ENCODE peak calls at places on chromosome 6, in ten cellular contexts. J is CD8-positive, alpha-beta T cell; T is neuronal stem cell; N is MM.1S; K is HCT116; W is cardiac muscle cell; P is ovary; I is mucosa of descending colon; C is pancreas; A is transverse colon. G is an unnamed sample.
A peak's percentile ranks its signal among the peaks of the same experiment; 100 is the strongest.

GRCh38 chr6:169828176-169828575 is 76.8 kb downstream of the ERMARD start:
- DNase-seq in A (no peak), J (no peak), T (no peak), I (no peak), W (no peak), K (no peak), C (no peak), N (no peak), P (no peak), G (no peak)

GRCh38 chr6:101393291-101394251 is at the start of gene GRIK2:
- DNase-seq in T (peak; percentile 54), C (peak; percentile 44), W (peak; percentile 36), P (no peak), J (no peak), K (no peak), A (peak; percentile 25), I (no peak), N (peak; percentile 61), G (no peak)

GRCh38 chr6:26118999-26119398 is 31.8 kb downstream of the HFE start:
- DNase-seq in T (no peak), N (no peak), P (no peak), A (no peak), I (no peak), C (no peak), K (peak; percentile 89), W (peak; percentile 94), J (no peak), G (no peak)

GRCh38 chr6:12458558-12458957 is 168.4 kb downstream of the EDN1 start:
- DNase-seq in J (no peak), W (no peak), A (no peak), T (no peak), K (no peak), I (no peak), P (no peak), C (no peak), N (no peak), G (no peak)

GRCh38 chr6:134363323-134364039 is 45.6 kb upstream of the SGK1 start:
- DNase-seq in P (no peak), A (no peak), K (peak; percentile 82), W (no peak), N (no peak), C (no peak), I (no peak), T (no peak), J (no peak), G (no peak)

GRCh38 chr6:51339728-51340127 is 521.1 kb downstream of the TFAP2B start:
- DNase-seq in K (no peak), A (no peak), W (no peak), I (no peak), T (peak; percentile 71), C (no peak), J (no peak), N (no peak), P (no peak), G (no peak)

GRCh38 chr6:10030942-10031537 is 383.8 kb downstream of the TFAP2A start:
- DNase-seq in C (no peak), W (no peak), P (no peak), N (peak; percentile 24), I (no peak), A (no peak), K (peak; percentile 31), J (no peak), T (no peak), G (no peak)

GRCh38 chr6:38155576-38156204 is 336.2 kb downstream of the ZFAND3 start:
- DNase-seq in C (no peak), P (no peak), A (no peak), W (peak; percentile 16), K (no peak), I (no peak), T (no peak), J (no peak), N (no peak), G (no peak)

GRCh38 chr6:134063966-134064445 is 11.6 kb upstream of the SLC2A12 start:
- DNase-seq in K (peak; percentile 59), N (peak; percentile 59), J (peak; percentile 55), A (peak; percentile 71), C (peak; percentile 47), P (peak; percentile 46), W (peak; percentile 86), T (peak; percentile 64), I (no peak), G (peak; percentile 62)

GRCh38 chr6:160477901-160478300 is 129.7 kb downstream of the SLC22A3 start:
- DNase-seq in N (no peak), W (peak; percentile 74), I (no peak), J (no peak), K (no peak), A (no peak), P (no peak), C (no peak), T (no peak), G (no peak)

GRCh38 chr6:105646391-105646867 is 243.5 kb upstream of the PREP start:
- DNase-seq in K (no peak), T (no peak), N (peak; percentile 12), W (no peak), P (no peak), J (peak; percentile 13), A (no peak), C (no peak), I (no peak), G (no peak)

GRCh38 chr6:89559487-89559886 is 79.1 kb downstream of the LYRM2 start:
- DNase-seq in J (no peak), W (peak; percentile 14), K (no peak), C (no peak), I (no peak), T (no peak), A (no peak), N (no peak), P (no peak), G (no peak)

GRCh38 chr6:122458087-122458486 is 13.5 kb downstream of the SERINC1 start:
- DNase-seq in T (no peak), I (no peak), N (no peak), P (no peak), C (no peak), K (no peak), W (no peak), J (no peak), A (no peak), G (no peak)

GRCh38 chr6:82088978-82089855 is 158.3 kb downstream of the IBTK start:
- DNase-seq in J (no peak), P (no peak), N (no peak), I (no peak), C (no peak), K (no peak), T (no peak), A (no peak), W (no peak), G (no peak)

GRCh38 chr6:37276916-37277509 is 19.1 kb upstream of the TMEM217 start:
- DNase-seq in J (no peak), A (no peak), I (no peak), N (no peak), P (no peak), W (no peak), K (no peak), C (no peak), T (no peak), G (no peak)

GRCh38 chr6:159415540-159415939 is 246.3 kb downstream of the FNDC1 start:
- DNase-seq in K (no peak), T (no peak), A (no peak), J (no peak), P (no peak), C (no peak), I (no peak), W (no peak), N (no peak), G (no peak)

GRCh38 chr6:106258726-106259125 is 66.8 kb downstream of the ATG5 start:
- DNase-seq in J (no peak), I (no peak), N (no peak), A (no peak), K (no peak), P (no peak), C (no peak), W (no peak), T (no peak), G (no peak)

GRCh38 chr6:158205220-158205944 is 37.2 kb downstream of the GTF2H5 start:
- DNase-seq in A (no peak), T (no peak), J (no peak), N (peak; percentile 59), I (no peak), K (peak; percentile 8), P (no peak), C (peak; percentile 45), W (no peak), G (no peak)

GRCh38 chr6:163384510-163384909 is 30.0 kb upstream of the QKI start:
- DNase-seq in J (no peak), I (no peak), P (no peak), K (no peak), C (no peak), W (no peak), T (no peak), N (no peak), A (no peak), G (no peak)
- H3K4me1 ChIP-seq in J (no peaks in the 10 kb centered on the region), I (no peaks in the 10 kb centered on the region), P (no peaks in the 10 kb centered on the region), K (peaks cover 5% of the 10 kb centered on the region), C (no peaks in the 10 kb centered on the region), W (peaks cover 7% of the 10 kb centered on the region), T (peaks cover 9% of the 10 kb centered on the region), N (no peaks in the 10 kb centered on the region), A (no peaks in the 10 kb centered on the region), G (no peaks in the 10 kb centered on the region)

GRCh38 chr6:31730631-31731086 is 1.6 kb upstream of the DDAH2 start:
- DNase-seq in A (no peak), I (no peak), N (no peak), T (no peak), W (no peak), J (no peak), P (peak; percentile 28), C (no peak), K (no peak), G (no peak)
- H3K4me1 ChIP-seq in A (peaks cover 51% of the 10 kb centered on the region), I (peaks cover 33% of the 10 kb centered on the region), N (peaks cover 40% of the 10 kb centered on the region), T (peaks cover 24% of the 10 kb centered on the region), W (peaks cover 7% of the 10 kb centered on the region), J (peaks cover 40% of the 10 kb centered on the region), P (peaks cover 10% of the 10 kb centered on the region), C (no peaks in the 10 kb centered on the region), K (peaks cover 12% of the 10 kb centered on the region), G (no peaks in the 10 kb centered on the region)

DNA sequence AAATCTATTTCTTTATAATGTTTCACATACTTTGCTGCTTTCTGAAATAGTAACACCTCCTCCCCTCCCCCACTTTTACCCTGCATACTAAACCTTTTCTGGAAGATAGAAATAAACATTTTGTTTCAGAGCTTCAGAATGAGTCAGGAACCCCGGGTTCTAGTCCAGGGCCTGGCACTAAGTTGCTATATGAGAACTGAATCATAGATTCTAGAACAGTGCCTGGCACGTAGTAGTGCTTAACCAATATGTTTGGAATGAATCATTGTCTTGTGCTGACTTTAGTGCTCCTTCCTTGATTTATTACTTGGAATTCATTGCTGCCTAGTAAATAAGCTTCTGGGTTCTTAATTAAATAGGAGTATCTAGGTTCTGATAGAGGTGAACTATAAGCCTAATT is 18.4 kb downstream of the TAB2 start:
- DNase-seq in P (no peak), T (no peak), C (no peak), W (peak; percentile 51), J (peak; percentile 18), N (no peak), A (no peak), I (no peak), K (peak; percentile 59), G (peak; percentile 53)
- H3K4me1 ChIP-seq in P (peaks cover 7% of the 10 kb centered on the region), T (peaks cover 16% of the 10 kb centered on the region), C (peaks cover 71% of the 10 kb centered on the region), W (peaks cover 72% of the 10 kb centered on the region), J (peaks cover 66% of the 10 kb centered on the region), N (no peaks in the 10 kb centered on the region), A (peaks cover 52% of the 10 kb centered on the region), I (peaks cover 42% of the 10 kb centered on the region), K (peaks cover 48% of the 10 kb centered on the region), G (peaks cover 29% of the 10 kb centered on the region)

DNA sequence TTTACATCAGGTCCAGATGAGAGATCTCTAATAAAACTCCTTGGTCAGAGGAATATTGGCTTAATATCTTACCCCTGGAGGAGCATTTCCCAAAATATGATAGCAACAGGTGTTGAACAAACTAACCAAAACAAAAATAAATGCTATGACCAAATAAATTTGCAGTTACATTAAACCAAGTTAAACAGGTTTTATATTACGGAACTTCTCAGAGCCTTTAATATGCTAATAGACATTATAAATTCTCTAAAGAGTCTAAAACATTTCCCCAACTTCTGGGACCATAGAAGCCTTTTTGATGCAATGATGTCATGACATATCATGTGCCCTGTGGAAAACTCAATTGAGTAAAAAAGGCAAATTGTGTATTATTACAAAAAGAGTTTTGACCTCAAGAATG is 90.9 kb upstream of the ARMC2 start:
- DNase-seq in J (no peak), P (no peak), A (no peak), W (no peak), T (no peak), I (no peak), K (no peak), N (no peak), C (no peak), G (no peak)
- H3K4me1 ChIP-seq in J (no peaks in the 10 kb centered on the region), P (peaks cover 17% of the 10 kb centered on the region), A (peaks cover 1% of the 10 kb centered on the region), W (peaks cover 18% of the 10 kb centered on the region), T (no peaks in the 10 kb centered on the region), I (peaks cover 12% of the 10 kb centered on the region), K (no peaks in the 10 kb centered on the region), N (peaks cover 57% of the 10 kb centered on the region), C (peaks cover 22% of the 10 kb centered on the region), G (no peaks in the 10 kb centered on the region)